ENCODE peak calls at places on chromosome 3, in eight cellular contexts. U is fibroblast of lung, R is glutamatergic neuron, L is fibroblast of villous mesenchyme, N is uterus, Q is B cell, P is A673, Y is cardiac fibroblast. T is an unnamed sample.

GRCh38 chr3:184874709-184875644 is 63.0 kb downstream of the VPS8 start:
- DNase-seq in U (peak), R (peak), L (peak), N (no peak), Q (no peak), P (peak), Y (peak), T (no peak)

GRCh38 chr3:11272913-11273574 is 847 bp downstream of the ATG7 start:
- DNase-seq in U (no peak), R (no peak), L (peak), N (no peak), Q (no peak), P (no peak), Y (no peak), T (no peak)

GRCh38 chr3:38128303-38128655 is 8.6 kb downstream of the ACAA1 start:
- DNase-seq in U (no peak), R (no peak), L (no peak), N (peak), Q (no peak), P (no peak), Y (no peak), T (no peak)

GRCh38 chr3:168081171-168081771 is 14.5 kb downstream of the GOLIM4 start:
- DNase-seq in U (peak), R (no peak), L (no peak), N (no peak), Q (no peak), P (no peak), Y (no peak), T (no peak)

GRCh38 chr3:190371152-190371551 is 16.8 kb upstream of the CLDN16 start:
- DNase-seq in U (no peak), R (no peak), L (no peak), N (no peak), Q (no peak), P (no peak), Y (no peak), T (no peak)

GRCh38 chr3:31247850-31248618 is 284.7 kb upstream of the STT3B start:
- DNase-seq in U (peak), R (no peak), L (no peak), N (no peak), Q (no peak), P (no peak), Y (no peak), T (no peak)

GRCh38 chr3:182242563-182242962 is 530.8 kb downstream of the SOX2 start:
- DNase-seq in U (no peak), R (no peak), L (no peak), N (no peak), Q (no peak), P (no peak), Y (no peak), T (no peak)

GRCh38 chr3:17035033-17035432 is 150.3 kb downstream of the PLCL2 start:
- DNase-seq in U (no peak), R (no peak), L (no peak), N (no peak), Q (no peak), P (no peak), Y (no peak), T (no peak)

GRCh38 chr3:183158552-183159006 is 4.0 kb downstream of the LAMP3 start:
- DNase-seq in U (peak), R (no peak), L (peak), N (no peak), Q (peak), P (peak), Y (peak), T (no peak)

GRCh38 chr3:148269816-148270215 is 427.9 kb upstream of the AGTR1 start:
- DNase-seq in U (peak), R (no peak), L (no peak), N (no peak), Q (no peak), P (peak), Y (no peak), T (no peak)

GRCh38 chr3:133943639-133944131 is 48.0 kb upstream of the RAB6B start:
- DNase-seq in U (peak), R (no peak), L (peak), N (peak), Q (peak), P (no peak), Y (peak), T (peak)

GRCh38 chr3:172516318-172517214 is 6.7 kb downstream of the TNFSF10 start:
- DNase-seq in U (peak), R (no peak), L (peak), N (peak), Q (no peak), P (no peak), Y (peak), T (peak)

GRCh38 chr3:117661636-117662095 is 952.1 kb downstream of the TUSC7 start:
- DNase-seq in U (peak), R (no peak), L (peak), N (no peak), Q (no peak), P (no peak), Y (peak), T (no peak)

GRCh38 chr3:9036327-9037112 is 73.2 kb upstream of the RAD18 start:
- DNase-seq in U (peak), R (no peak), L (peak), N (peak), Q (no peak), P (no peak), Y (peak), T (peak)

GRCh38 chr3:82938821-82939328 is 1177.4 kb upstream of the GBE1 start:
- DNase-seq in U (no peak), R (no peak), L (no peak), N (no peak), Q (no peak), P (no peak), Y (no peak), T (no peak)

GRCh38 chr3:79685108-79685507 is 82.7 kb downstream of the ROBO1 start:
- DNase-seq in U (no peak), R (no peak), L (no peak), N (no peak), Q (no peak), P (no peak), Y (no peak), T (no peak)

GRCh38 chr3:114093596-114093995 is 37.1 kb downstream of the QTRT2 start:
- DNase-seq in U (peak), R (no peak), L (peak), N (peak), Q (no peak), P (peak), Y (peak), T (no peak)

GRCh38 chr3:73697020-73697419 is 72.3 kb upstream of the PDZRN3 start:
- DNase-seq in U (no peak), R (no peak), L (no peak), N (no peak), Q (no peak), P (no peak), Y (no peak), T (no peak)

GRCh38 chr3:185658504-185658912 is 72.4 kb downstream of the SENP2 start:
- DNase-seq in U (peak), R (no peak), L (peak), N (peak), Q (no peak), P (peak), Y (peak), T (peak)

GRCh38 chr3:119304201-119304713 is 10.1 kb downstream of the ARHGAP31 start:
- DNase-seq in U (peak), R (no peak), L (peak), N (no peak), Q (no peak), P (peak), Y (peak), T (no peak)

GRCh38 chr3:67291287-67292252 is 293.5 kb downstream of the KBTBD8 start:
- DNase-seq in U (no peak), R (no peak), L (no peak), N (no peak), Q (no peak), P (no peak), Y (no peak), T (no peak)

GRCh38 chr3:146181181-146181580 is 20.2 kb upstream of the PLOD2 start:
- DNase-seq in U (no peak), R (no peak), L (no peak), N (no peak), Q (no peak), P (no peak), Y (no peak), T (no peak)

GRCh38 chr3:135077186-135077585 is 282.1 kb downstream of the EPHB1 start:
- DNase-seq in U (no peak), R (no peak), L (no peak), N (no peak), Q (no peak), P (no peak), Y (no peak), T (no peak)

GRCh38 chr3:29247088-29247745 is 33.7 kb upstream of the RBMS3 start:
- DNase-seq in U (no peak), R (no peak), L (no peak), N (no peak), Q (no peak), P (no peak), Y (no peak), T (no peak)

GRCh38 chr3:4935347-4935746 is 43.9 kb upstream of the BHLHE40 start:
- DNase-seq in U (peak), R (no peak), L (no peak), N (no peak), Q (no peak), P (no peak), Y (no peak), T (no peak)

GRCh38 chr3:155978324-155978723 is 107.9 kb downstream of the GMPS start:
- DNase-seq in U (no peak), R (no peak), L (no peak), N (no peak), Q (no peak), P (no peak), Y (no peak), T (no peak)

GRCh38 chr3:126750760-126751129 is 46.7 kb downstream of the CHCHD6 start:
- DNase-seq in U (no peak), R (peak), L (no peak), N (no peak), Q (no peak), P (no peak), Y (no peak), T (no peak)

GRCh38 chr3:71074416-71074815 is 509.1 kb downstream of the FOXP1 start:
- DNase-seq in U (peak), R (no peak), L (no peak), N (no peak), Q (no peak), P (no peak), Y (no peak), T (no peak)

GRCh38 chr3:159766563-159767185 is 222.0 kb upstream of the IL12A start:
- DNase-seq in U (peak), R (no peak), L (no peak), N (peak), Q (no peak), P (peak), Y (peak), T (no peak)

GRCh38 chr3:20305647-20306046 is 119.6 kb upstream of the SGO1 start:
- DNase-seq in U (no peak), R (no peak), L (no peak), N (no peak), Q (no peak), P (no peak), Y (no peak), T (no peak)

GRCh38 chr3:55750525-55750924 is 263.4 kb upstream of the WNT5A start:
- DNase-seq in U (peak), R (no peak), L (peak), N (no peak), Q (no peak), P (no peak), Y (peak), T (no peak)

GRCh38 chr3:132721479-132722164 is 587 bp downstream of the NPHP3 start:
- DNase-seq in U (peak), R (peak), L (peak), N (peak), Q (no peak), P (peak), Y (peak), T (no peak)

GRCh38 chr3:123148772-123149171 is 53.0 kb upstream of the SEC22A start:
- DNase-seq in U (no peak), R (no peak), L (no peak), N (no peak), Q (no peak), P (no peak), Y (no peak), T (peak)

GRCh38 chr3:190581041-190581501 is 67.2 kb downstream of the IL1RAP start:
- DNase-seq in U (peak), R (no peak), L (peak), N (no peak), Q (no peak), P (no peak), Y (peak), T (no peak)

GRCh38 chr3:127389913-127390312 is 102.1 kb upstream of the PRR20G start:
- DNase-seq in U (no peak), R (no peak), L (no peak), N (no peak), Q (no peak), P (no peak), Y (no peak), T (peak)

GRCh38 chr3:10688126-10688525 is 127.9 kb upstream of the SLC6A11 start:
- DNase-seq in U (no peak), R (no peak), L (no peak), N (no peak), Q (no peak), P (no peak), Y (no peak), T (no peak)

GRCh38 chr3:52784931-52785590 is 7.7 kb downstream of the ITIH1 start:
- DNase-seq in U (no peak), R (peak), L (no peak), N (no peak), Q (no peak), P (no peak), Y (no peak), T (no peak)

GRCh38 chr3:50323092-50323600 is 601 bp upstream of the HYAL2 start:
- DNase-seq in U (no peak), R (no peak), L (no peak), N (peak), Q (no peak), P (no peak), Y (peak), T (peak)

DNA sequence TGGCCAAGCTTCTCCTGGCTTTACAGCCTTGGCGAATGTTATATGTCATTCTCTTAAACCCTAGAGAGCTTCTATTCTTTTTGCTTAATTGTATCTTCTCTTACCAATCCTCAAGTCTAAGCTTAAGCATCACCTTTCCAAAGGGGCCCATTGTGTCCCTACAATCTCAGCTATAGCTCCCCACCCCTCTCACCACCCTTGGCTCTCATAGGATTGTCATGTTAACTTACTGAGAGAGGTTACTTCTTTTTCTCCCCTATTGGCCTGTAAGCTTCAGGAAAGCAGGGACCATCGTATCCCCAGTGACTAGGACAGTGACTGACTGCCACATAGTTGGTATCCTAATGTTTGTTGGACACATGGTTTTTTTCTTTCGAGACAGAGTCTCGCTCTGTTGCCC is 43.3 kb upstream of the LMOD3 start:
- DNase-seq in U (no peak), R (no peak), L (no peak), N (no peak), Q (no peak), P (no peak), Y (no peak), T (no peak)
- TF ChIP-seq CTCF in U (no peak), R (no peak), L (no peak), N (no peak), Q (no peak), P (no peak), Y (no peak), T (no peak)

GRCh38 chr3:2166552-2166951 is 67.9 kb downstream of the CNTN4 start:
- DNase-seq in U (no peak), R (no peak), L (peak), N (no peak), Q (no peak), P (peak), Y (no peak), T (no peak)
- TF ChIP-seq CTCF in U (no peak), R (no peak), L (peak), N (no peak), Q (no peak), P (peak), Y (no peak), T (no peak)

DNA sequence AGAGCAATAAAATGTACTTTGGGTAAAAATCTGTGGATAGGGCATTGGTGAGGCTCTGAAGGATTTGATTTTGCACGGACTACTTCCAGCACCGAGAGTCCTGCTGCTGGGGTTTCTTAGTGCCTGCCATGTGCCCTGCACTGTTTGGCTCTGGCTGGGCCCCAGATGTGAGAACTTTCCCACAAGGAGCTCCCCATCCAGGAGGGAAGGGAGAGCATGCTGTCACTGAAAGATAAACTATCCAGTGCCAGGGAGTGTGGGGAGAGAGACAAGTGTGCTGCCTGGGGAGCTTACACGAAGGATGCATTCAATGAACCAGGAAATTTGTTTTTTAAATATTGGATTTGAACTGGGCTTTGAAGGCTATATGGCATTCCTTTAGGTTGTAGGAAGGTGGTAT is 30.2 kb downstream of the LPP start:
- DNase-seq in U (no peak), R (no peak), L (no peak), N (peak), Q (no peak), P (no peak), Y (no peak), T (no peak)
- TF ChIP-seq CTCF in U (no peak), R (no peak), L (no peak), N (no peak), Q (no peak), P (no peak), Y (no peak), T (no peak)

GRCh38 chr3:64179249-64179648 is 46.0 kb downstream of the PRICKLE2 start:
- DNase-seq in U (no peak), R (no peak), L (no peak), N (no peak), Q (no peak), P (no peak), Y (no peak), T (no peak)
- TF ChIP-seq CTCF in U (peak), R (no peak), L (no peak), N (no peak), Q (no peak), P (no peak), Y (no peak), T (no peak)

GRCh38 chr3:197458179-197458707 is 97.5 kb downstream of the BDH1 start:
- DNase-seq in U (no peak), R (no peak), L (no peak), N (no peak), Q (no peak), P (peak), Y (no peak), T (no peak)
- TF ChIP-seq CTCF in U (peak), R (peak), L (peak), N (no peak), Q (no peak), P (peak), Y (peak), T (no peak)

GRCh38 chr3:77081240-77081661 is 41.4 kb downstream of the ROBO2 start:
- DNase-seq in U (peak), R (no peak), L (no peak), N (no peak), Q (no peak), P (peak), Y (peak), T (peak)

GRCh38 chr3:77084511-77084910 is 44.6 kb downstream of the ROBO2 start:
- DNase-seq in U (no peak), R (no peak), L (no peak), N (no peak), Q (no peak), P (no peak), Y (no peak), T (no peak)

GRCh38 chr3:77091809-77092208 is 51.9 kb downstream of the ROBO2 start:
- DNase-seq in U (no peak), R (no peak), L (no peak), N (no peak), Q (no peak), P (no peak), Y (no peak), T (no peak)

DNA sequence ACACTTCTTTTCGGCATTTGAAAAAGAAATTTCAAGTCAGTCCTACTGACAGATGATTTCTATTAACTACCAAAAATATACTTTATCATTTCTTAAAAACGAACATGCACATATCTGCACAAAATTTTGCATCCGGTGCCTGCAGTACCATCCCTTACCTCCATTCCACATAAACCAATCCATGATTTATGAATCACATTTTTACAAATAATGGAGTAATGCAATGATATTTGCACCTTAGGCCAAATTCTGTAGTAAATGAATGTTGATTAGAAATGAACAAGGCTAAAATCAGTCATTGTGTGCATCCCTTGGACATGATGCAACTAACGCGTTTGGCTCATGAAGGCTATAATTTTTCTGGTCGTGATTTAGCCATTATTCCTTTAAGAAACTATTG is 46.5 kb downstream of the ROBO2 start:
- DNase-seq in U (no peak), R (no peak), L (no peak), N (no peak), Q (no peak), P (no peak), Y (no peak), T (no peak)
- TF ChIP-seq CTCF in U (no peak), R (peak), L (no peak), N (no peak), Q (no peak), P (no peak), Y (peak), T (no peak)

T was measured in ovary.